ENCODE peak calls at places on chromosomes 7 and 10, in five cellular contexts. O is RWPE1, V is epithelial cell of esophagus, J is bronchial epithelial cell, G is HL-60. A is an unnamed sample.

GRCh38 chr7:118183586-118184391 is at the start of gene LSM8:
- DNase-seq in G (peak), J (peak), V (peak), O (peak), A (peak)

GRCh38 chr7:151135525-151135845 is 32.0 kb downstream of the GBX1 start:
- DNase-seq in J (no peak), G (no peak), O (no peak), V (no peak), A (no peak)

GRCh38 chr7:158439035-158439434 is 148.6 kb downstream of the PTPRN2 start:
- DNase-seq in J (no peak), V (no peak), O (no peak), G (no peak), A (no peak)

GRCh38 chr7:15947749-15948148 is 261.3 kb upstream of the MEOX2 start:
- DNase-seq in O (no peak), V (no peak), G (no peak), J (no peak), A (no peak)

GRCh38 chr7:95476072-95476845 is 9.5 kb upstream of the ASB4 start:
- DNase-seq in G (no peak), O (no peak), J (no peak), V (no peak), A (peak)

GRCh38 chr7:81623251-81623855 is 146.5 kb downstream of the HGF start:
- DNase-seq in V (peak), J (peak), O (no peak), G (no peak), A (no peak)

GRCh38 chr7:53397911-53398310 is 362.5 kb downstream of the POM121L12 start:
- DNase-seq in O (no peak), J (no peak), V (no peak), G (no peak), A (no peak)

GRCh38 chr7:68613405-68613804 is 984.9 kb upstream of the AUTS2 start:
- DNase-seq in J (no peak), O (no peak), G (no peak), V (no peak), A (no peak)

GRCh38 chr7:100573691-100574361 is at the start of gene SAP25:
- DNase-seq in O (no peak), J (no peak), G (no peak), V (no peak), A (no peak)

GRCh38 chr7:126689037-126689436 is 563.7 kb downstream of the GRM8 start:
- DNase-seq in G (no peak), J (no peak), O (no peak), V (no peak), A (peak)

GRCh38 chr10:48836605-48837004 is 103.0 kb downstream of the LRRC18 start:
- DNase-seq in J (no peak), G (no peak), O (no peak), V (no peak), A (no peak)

GRCh38 chr7:121519548-121520521 is 123.7 kb upstream of the FAM3C start:
- DNase-seq in J (no peak), G (no peak), V (peak), O (no peak), A (no peak)

GRCh38 chr7:57256637-57257375 is 124.6 kb upstream of the ZNF479 start:
- DNase-seq in G (no peak), J (no peak), V (no peak), O (no peak), A (no peak)

GRCh38 chr10:112374724-112375541 is 1.0 kb downstream of the ACSL5 start:
- DNase-seq in V (no peak), G (peak), J (no peak), O (no peak), A (peak)

GRCh38 chr7:151428393-151429231 is 11.3 kb downstream of the CRYGN start:
- DNase-seq in G (no peak), J (no peak), O (no peak), V (no peak), A (peak)

GRCh38 chr7:2508327-2509231 is 11.0 kb upstream of the LFNG start:
- DNase-seq in V (peak), O (no peak), J (peak), G (peak), A (peak)

GRCh38 chr10:44347609-44348400 is 37.1 kb downstream of the CXCL12 start:
- DNase-seq in G (no peak), J (no peak), O (no peak), V (no peak), A (no peak)

GRCh38 chr10:72283131-72283530 is 9.4 kb downstream of the DDIT4 start:
- DNase-seq in V (no peak), G (no peak), O (no peak), J (no peak), A (no peak)

GRCh38 chr10:78664929-78665525 is 403.7 kb upstream of the ZMIZ1 start:
- DNase-seq in V (peak), J (peak), O (no peak), G (peak), A (no peak)

GRCh38 chr10:46247808-46248569 is 38.8 kb upstream of the ANTXRL start:
- DNase-seq in J (no peak), G (no peak), O (no peak), V (no peak), A (no peak)

GRCh38 chr10:78685466-78686163 is 383.2 kb upstream of the ZMIZ1 start:
- DNase-seq in G (no peak), J (peak), V (peak), O (peak), A (no peak)

GRCh38 chr10:10782603-10783002 is 235.1 kb upstream of the CELF2 start:
- DNase-seq in O (no peak), V (peak), G (no peak), J (peak), A (no peak)

GRCh38 chr10:126917975-126918908 is 13.0 kb downstream of the DOCK1 start:
- DNase-seq in J (no peak), O (no peak), G (no peak), V (no peak), A (no peak)

GRCh38 chr10:27030060-27030459 is 70.2 kb downstream of the ANKRD26 start:
- DNase-seq in G (no peak), O (no peak), V (no peak), J (no peak), A (no peak)

GRCh38 chr10:59434463-59435326 is 72.3 kb upstream of the FAM13C start:
- DNase-seq in O (peak), J (peak), G (no peak), V (peak), A (no peak)

GRCh38 chr10:113093188-113094113 is 143.4 kb downstream of the TCF7L2 start:
- DNase-seq in J (peak), G (no peak), O (peak), V (peak), A (no peak)

GRCh38 chr7:134174797-134175261 is 47.7 kb downstream of the LRGUK start:
- DNase-seq in J (peak), O (peak), G (peak), V (peak), A (no peak)

GRCh38 chr10:132158122-132158741 is 28.5 kb upstream of the DPYSL4 start:
- DNase-seq in J (no peak), G (no peak), O (no peak), V (no peak), A (no peak)

GRCh38 chr7:149075286-149075685 is 15.2 kb downstream of the ZNF786 start:
- DNase-seq in O (no peak), G (no peak), J (no peak), V (no peak), A (no peak)

GRCh38 chr7:142338633-142339501 is 81.0 kb upstream of the PRSS58 start:
- DNase-seq in O (no peak), J (peak), G (no peak), V (peak), A (peak)
- TF ChIP-seq CTCF in O (no peak), J (peak), G (no peak), V (peak), A (peak)

GRCh38 chr10:117075064-117075463 is 63.0 kb downstream of the VAX1 start:
- DNase-seq in O (peak), J (peak), G (no peak), V (peak), A (no peak)

GRCh38 chr10:117078168-117078837 is 59.8 kb downstream of the VAX1 start:
- DNase-seq in V (peak), J (peak), G (no peak), O (peak), A (no peak)

GRCh38 chr10:117071293-117072050 is 66.5 kb upstream of the SHTN1 start:
- DNase-seq in J (no peak), G (no peak), O (no peak), V (no peak), A (no peak)

DNA sequence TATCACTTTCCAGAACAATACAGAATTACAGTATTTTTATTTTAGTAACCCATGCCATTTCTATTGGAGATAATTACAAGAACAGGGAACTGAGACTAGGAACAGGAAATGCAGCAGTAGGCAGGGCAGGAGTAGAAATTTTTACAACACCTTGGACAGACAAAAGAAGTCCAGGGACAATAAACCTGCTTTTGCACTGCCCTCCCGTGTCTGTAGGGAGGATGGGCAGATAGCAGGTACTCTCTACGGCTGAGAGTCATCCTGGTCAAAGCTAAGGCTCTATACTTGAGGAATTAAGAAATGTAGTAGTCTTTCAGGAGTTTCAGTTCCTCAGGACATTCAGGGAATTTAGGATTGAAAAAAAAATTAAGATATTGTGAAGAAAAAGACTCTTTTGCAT is 63.4 kb downstream of the VAX1 start:
- DNase-seq in O (peak), J (peak), V (peak), G (no peak), A (no peak)
- TF ChIP-seq CTCF in O (no peak), J (peak), V (peak), G (no peak), A (no peak)

DNA sequence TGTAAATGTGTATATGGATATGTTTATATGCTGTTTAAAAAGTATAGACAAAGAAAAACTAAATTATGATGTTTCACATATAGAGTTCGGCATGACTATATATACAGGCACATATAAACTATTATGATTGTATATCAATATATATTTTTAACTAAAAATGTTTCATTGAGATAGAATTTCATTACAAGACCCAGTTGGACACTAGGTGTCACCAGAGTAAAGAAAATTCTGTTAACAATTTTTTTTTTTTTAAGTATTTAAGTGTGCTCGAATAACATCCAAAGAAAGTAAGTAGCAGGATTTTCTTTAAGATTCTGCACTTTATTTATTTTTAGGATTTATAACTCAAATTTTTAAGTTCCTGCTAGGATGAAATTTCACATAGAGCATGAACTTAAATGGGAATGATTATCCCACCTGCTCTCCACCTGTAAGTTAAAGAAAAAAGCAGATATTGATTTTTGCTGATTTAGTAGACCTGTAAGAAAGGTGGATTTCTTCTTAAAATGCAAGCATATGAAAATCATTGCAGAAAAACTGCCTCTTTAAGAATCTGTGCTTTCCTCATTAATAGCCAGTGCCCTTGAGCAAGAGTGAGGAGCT is 961.5 kb downstream of the PCDH15 start:
- DNase-seq in O (peak), J (peak), V (peak), G (no peak), A (no peak)
- TF ChIP-seq CTCF in O (peak), J (peak), V (peak), G (no peak), A (peak)

GRCh38 chr7:47759056-47759706 is 177.3 kb upstream of the TNS3 start:
- DNase-seq in G (no peak), J (no peak), V (no peak), O (peak), A (no peak)
- TF ChIP-seq CTCF in G (no peak), J (no peak), V (peak), O (no peak), A (peak)

GRCh38 chr7:139359366-139360209 is at the start of gene LUC7L2:
- DNase-seq in V (peak), G (peak), O (peak), J (peak), A (peak)
- TF ChIP-seq CTCF in V (no peak), G (no peak), O (no peak), J (no peak), A (no peak)

DNA sequence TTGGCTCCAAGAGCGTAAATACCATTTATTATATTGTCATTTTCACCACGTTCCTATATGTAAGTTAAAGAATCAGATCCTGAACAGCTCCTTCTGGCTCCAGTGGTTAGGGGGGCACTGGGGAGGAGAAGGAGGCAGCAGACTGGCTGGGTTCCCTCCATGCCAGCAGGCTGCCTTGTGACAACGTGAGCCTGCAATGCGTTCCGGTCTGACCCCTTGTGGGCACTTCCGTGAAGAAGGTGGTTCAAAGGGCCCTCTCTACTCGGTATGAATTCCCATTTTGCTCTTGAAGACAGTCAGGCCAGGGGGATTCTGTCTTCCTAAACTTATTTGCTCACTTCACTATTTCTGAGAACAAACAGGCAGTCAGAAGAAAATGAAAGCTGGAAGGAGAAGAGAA is 253.4 kb downstream of the BMPER start:
- DNase-seq in O (no peak), J (peak), G (no peak), V (no peak), A (no peak)
- TF ChIP-seq CTCF in O (no peak), J (peak), G (no peak), V (peak), A (no peak)

GRCh38 chr10:75408911-75409885 is 7.6 kb upstream of the ZNF503 start:
- DNase-seq in G (peak), J (peak), O (peak), V (peak), A (peak)

GRCh38 chr10:75406158-75407065 is 4.8 kb upstream of the ZNF503 start:
- DNase-seq in J (no peak), G (no peak), V (peak), O (no peak), A (peak)

GRCh38 chr10:75407296-75407715 is 5.7 kb upstream of the ZNF503 start:
- DNase-seq in O (no peak), G (no peak), V (peak), J (no peak), A (peak)

GRCh38 chr10:75408512-75408881 is 6.9 kb upstream of the ZNF503 start:
- DNase-seq in J (no peak), G (no peak), O (no peak), V (no peak), A (peak)

GRCh38 chr10:75407716-75408511 is 6.3 kb upstream of the ZNF503 start:
- DNase-seq in G (no peak), O (no peak), V (peak), J (no peak), A (peak)
- TF ChIP-seq CTCF in G (no peak), O (peak), V (no peak), J (peak), A (no peak)

A was measured in nephron progenitor cell.